ENCODE peak calls at places on chromosomes 1 and 21, in seven cellular contexts. One of them, this sample, is unnamed. For H3K36me3, the result is how much of the 10 kb centered on the place peaks cover.

GRCh38 chr21:25254491-25255174 is 352.6 kb downstream of the MRPL39 start:
- DNase-seq in transverse colon: no peak
- DNase-seq in IMR-90: no peak
- DNase-seq in thyroid gland: no peak
- DNase-seq in testis: no peak
- DNase-seq in adrenal gland: no peak
- DNase-seq in ovary: no peak
- DNase-seq in this sample: no peak

GRCh38 chr21:43794857-43795256 is 5.5 kb downstream of the RRP1 start:
- DNase-seq in transverse colon: no peak
- DNase-seq in IMR-90: no peak
- DNase-seq in thyroid gland: no peak
- DNase-seq in testis: no peak
- DNase-seq in adrenal gland: no peak
- DNase-seq in ovary: no peak
- DNase-seq in this sample: no peak

GRCh38 chr1:205387845-205388244 is 31.1 kb upstream of the KLHDC8A start:
- DNase-seq in transverse colon: no peak
- DNase-seq in IMR-90: no peak
- DNase-seq in thyroid gland: no peak
- DNase-seq in testis: no peak
- DNase-seq in adrenal gland: no peak
- DNase-seq in ovary: no peak
- DNase-seq in this sample: no peak

GRCh38 chr1:211723273-211723672 is 47.9 kb upstream of the NEK2 start:
- DNase-seq in transverse colon: no peak
- DNase-seq in IMR-90: no peak
- DNase-seq in thyroid gland: no peak
- DNase-seq in testis: no peak
- DNase-seq in adrenal gland: no peak
- DNase-seq in ovary: no peak
- DNase-seq in this sample: no peak

GRCh38 chr1:46616277-46617107 is at the start of gene MOB3C:
- DNase-seq in transverse colon: peak
- DNase-seq in IMR-90: peak
- DNase-seq in thyroid gland: peak
- DNase-seq in testis: peak
- DNase-seq in adrenal gland: peak
- DNase-seq in ovary: peak
- DNase-seq in this sample: peak

GRCh38 chr1:115797491-115797890 is 29.0 kb upstream of the CASQ2 start:
- DNase-seq in transverse colon: no peak
- DNase-seq in IMR-90: no peak
- DNase-seq in thyroid gland: no peak
- DNase-seq in testis: no peak
- DNase-seq in adrenal gland: no peak
- DNase-seq in ovary: no peak
- DNase-seq in this sample: no peak

GRCh38 chr1:87685366-87686136 is 356.9 kb downstream of the LMO4 start:
- DNase-seq in transverse colon: no peak
- DNase-seq in IMR-90: peak
- DNase-seq in thyroid gland: no peak
- DNase-seq in testis: peak
- DNase-seq in adrenal gland: no peak
- DNase-seq in ovary: no peak
- DNase-seq in this sample: no peak

GRCh38 chr21:35400233-35400939 is 351.3 kb upstream of the RUNX1 start:
- DNase-seq in transverse colon: peak
- DNase-seq in IMR-90: peak
- DNase-seq in thyroid gland: no peak
- DNase-seq in testis: no peak
- DNase-seq in adrenal gland: peak
- DNase-seq in ovary: no peak
- DNase-seq in this sample: no peak

GRCh38 chr1:218851601-218852000 is 322.1 kb upstream of the LYPLAL1 start:
- DNase-seq in transverse colon: no peak
- DNase-seq in IMR-90: peak
- DNase-seq in thyroid gland: no peak
- DNase-seq in testis: no peak
- DNase-seq in adrenal gland: no peak
- DNase-seq in ovary: no peak
- DNase-seq in this sample: no peak

GRCh38 chr1:190175320-190175719 is 302.3 kb downstream of the BRINP3 start:
- DNase-seq in transverse colon: no peak
- DNase-seq in IMR-90: peak
- DNase-seq in thyroid gland: no peak
- DNase-seq in testis: no peak
- DNase-seq in adrenal gland: no peak
- DNase-seq in ovary: no peak
- DNase-seq in this sample: no peak

GRCh38 chr1:38616846-38617245 is 242.7 kb downstream of the RRAGC start:
- DNase-seq in transverse colon: no peak
- DNase-seq in IMR-90: no peak
- DNase-seq in thyroid gland: no peak
- DNase-seq in testis: no peak
- DNase-seq in adrenal gland: no peak
- DNase-seq in ovary: no peak
- DNase-seq in this sample: no peak

GRCh38 chr1:73065585-73065984 is 783.2 kb upstream of the NEGR1 start:
- DNase-seq in transverse colon: no peak
- DNase-seq in IMR-90: no peak
- DNase-seq in thyroid gland: no peak
- DNase-seq in testis: no peak
- DNase-seq in adrenal gland: no peak
- DNase-seq in ovary: no peak
- DNase-seq in this sample: no peak

GRCh38 chr1:64655861-64656260 is 89.0 kb upstream of the RAVER2 start:
- DNase-seq in transverse colon: no peak
- DNase-seq in IMR-90: no peak
- DNase-seq in thyroid gland: no peak
- DNase-seq in testis: no peak
- DNase-seq in adrenal gland: no peak
- DNase-seq in ovary: no peak
- DNase-seq in this sample: no peak

GRCh38 chr1:74197657-74198552 is at the start of the genes FPGT and LRRIQ3:
- DNase-seq in transverse colon: peak
- DNase-seq in IMR-90: peak
- DNase-seq in thyroid gland: peak
- DNase-seq in testis: peak
- DNase-seq in adrenal gland: peak
- DNase-seq in ovary: peak
- DNase-seq in this sample: peak

GRCh38 chr1:42319871-42320484 is 15.1 kb downstream of the FOXJ3 start:
- DNase-seq in transverse colon: peak
- DNase-seq in IMR-90: no peak
- DNase-seq in thyroid gland: no peak
- DNase-seq in testis: no peak
- DNase-seq in adrenal gland: no peak
- DNase-seq in ovary: no peak
- DNase-seq in this sample: peak

GRCh38 chr1:115251856-115252255 is 86.2 kb downstream of the NGF start:
- DNase-seq in transverse colon: no peak
- DNase-seq in IMR-90: peak
- DNase-seq in thyroid gland: no peak
- DNase-seq in testis: no peak
- DNase-seq in adrenal gland: no peak
- DNase-seq in ovary: no peak
- DNase-seq in this sample: no peak

GRCh38 chr1:153796786-153797659 is 21.8 kb downstream of the SLC27A3 start:
- DNase-seq in transverse colon: peak
- DNase-seq in IMR-90: peak
- DNase-seq in thyroid gland: peak
- DNase-seq in testis: peak
- DNase-seq in adrenal gland: peak
- DNase-seq in ovary: peak
- DNase-seq in this sample: peak

GRCh38 chr1:234875328-234875952 is 253.2 kb downstream of the TOMM20 start:
- DNase-seq in transverse colon: no peak
- DNase-seq in IMR-90: no peak
- DNase-seq in thyroid gland: no peak
- DNase-seq in testis: no peak
- DNase-seq in adrenal gland: no peak
- DNase-seq in ovary: no peak
- DNase-seq in this sample: no peak

DNA sequence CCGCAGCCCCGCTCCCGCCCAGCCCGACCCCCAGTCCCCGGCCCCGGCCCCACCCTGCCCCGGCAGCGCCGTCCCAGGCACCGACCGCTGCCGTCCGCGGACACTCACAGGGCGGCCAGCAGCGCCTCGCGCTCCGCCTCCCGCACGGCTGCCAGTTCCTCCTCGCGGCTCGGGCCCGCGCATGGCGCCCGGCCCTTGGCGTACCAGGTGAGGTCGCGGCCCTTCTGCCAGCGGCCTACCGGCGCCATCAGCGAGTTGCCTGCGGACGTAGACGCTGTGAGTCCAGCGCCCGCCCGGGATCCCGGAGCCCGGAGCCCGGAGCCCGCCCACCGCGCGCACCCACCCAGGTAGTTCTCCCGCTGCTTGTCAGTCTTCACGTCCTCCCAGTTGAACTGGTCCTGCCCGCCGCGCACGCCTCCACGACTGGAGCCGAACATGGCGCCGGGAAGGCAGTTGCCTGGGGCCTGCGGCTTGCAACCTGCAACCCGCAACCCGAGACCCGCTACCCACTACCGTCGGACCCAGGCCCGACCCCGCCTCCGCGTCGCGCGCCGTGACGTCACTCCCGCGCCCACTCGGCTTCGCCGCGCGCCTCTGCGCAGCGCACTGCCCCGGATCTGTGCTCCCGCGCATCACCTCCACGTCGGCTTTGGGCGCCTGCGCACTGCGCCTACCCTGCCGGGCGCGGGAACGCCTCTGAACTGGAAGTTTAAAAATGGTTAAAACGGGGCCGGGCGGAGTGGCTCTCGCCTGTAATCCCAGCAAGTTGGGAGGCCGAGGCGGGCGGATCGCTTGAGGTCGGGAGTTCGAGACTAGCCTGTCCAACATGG is at the start of gene C1orf35:
- DNase-seq in transverse colon: peak
- DNase-seq in IMR-90: peak
- DNase-seq in thyroid gland: peak
- DNase-seq in testis: peak
- DNase-seq in adrenal gland: peak
- DNase-seq in ovary: peak
- DNase-seq in this sample: peak
- TF ChIP-seq POLR2A in transverse colon: peak
- TF ChIP-seq POLR2A in IMR-90: no peak
- TF ChIP-seq POLR2A in thyroid gland: peak
- TF ChIP-seq POLR2A in testis: peak
- TF ChIP-seq POLR2A in adrenal gland: peak
- TF ChIP-seq POLR2A in ovary: peak
- TF ChIP-seq POLR2A in this sample: peak

DNA sequence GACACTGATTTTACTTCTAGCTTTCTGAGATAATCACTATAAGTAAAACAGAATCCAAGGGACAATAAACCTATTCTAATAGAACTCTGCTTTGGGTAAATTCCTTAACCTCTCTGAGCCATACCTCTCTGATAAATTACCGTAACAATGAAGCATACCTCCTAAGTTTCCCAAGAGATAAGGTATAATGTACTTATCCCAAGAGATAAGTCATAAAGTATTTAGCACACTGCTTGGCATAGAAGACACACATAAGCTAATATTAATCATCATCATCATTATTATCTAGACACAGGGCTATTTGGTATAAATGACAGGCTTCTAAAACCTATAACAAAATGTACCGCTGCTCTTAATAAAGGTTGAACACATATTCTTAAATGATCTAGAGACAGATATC is 16.2 kb downstream of the SSX2IP start:
- DNase-seq in transverse colon: no peak
- DNase-seq in IMR-90: no peak
- DNase-seq in thyroid gland: no peak
- DNase-seq in testis: no peak
- DNase-seq in adrenal gland: no peak
- DNase-seq in ovary: no peak
- DNase-seq in this sample: no peak
- H3K36me3 ChIP-seq in transverse colon: under half
- H3K36me3 ChIP-seq in IMR-90: under half
- H3K36me3 ChIP-seq in thyroid gland: under half
- H3K36me3 ChIP-seq in testis: under half
- H3K36me3 ChIP-seq in adrenal gland: under half
- H3K36me3 ChIP-seq in ovary: under half
- H3K36me3 ChIP-seq in this sample: under half

GRCh38 chr1:232183802-232184201 is 446.1 kb downstream of the SIPA1L2 start:
- DNase-seq in transverse colon: no peak
- DNase-seq in IMR-90: no peak
- DNase-seq in thyroid gland: no peak
- DNase-seq in testis: no peak
- DNase-seq in adrenal gland: no peak
- DNase-seq in ovary: no peak
- DNase-seq in this sample: no peak

GRCh38 chr1:232183266-232183800 is 446.6 kb downstream of the SIPA1L2 start:
- DNase-seq in transverse colon: no peak
- DNase-seq in IMR-90: no peak
- DNase-seq in thyroid gland: no peak
- DNase-seq in testis: no peak
- DNase-seq in adrenal gland: no peak
- DNase-seq in ovary: no peak
- DNase-seq in this sample: no peak

GRCh38 chr1:232186936-232187335 is 443.0 kb downstream of the SIPA1L2 start:
- DNase-seq in transverse colon: no peak
- DNase-seq in IMR-90: no peak
- DNase-seq in thyroid gland: no peak
- DNase-seq in testis: no peak
- DNase-seq in adrenal gland: no peak
- DNase-seq in ovary: no peak
- DNase-seq in this sample: no peak

GRCh38 chr1:232182206-232182605 is 447.7 kb downstream of the SIPA1L2 start:
- DNase-seq in transverse colon: no peak
- DNase-seq in IMR-90: no peak
- DNase-seq in thyroid gland: no peak
- DNase-seq in testis: no peak
- DNase-seq in adrenal gland: no peak
- DNase-seq in ovary: no peak
- DNase-seq in this sample: no peak

GRCh38 chr1:232184561-232185530 is 445.1 kb downstream of the SIPA1L2 start:
- DNase-seq in transverse colon: no peak
- DNase-seq in IMR-90: no peak
- DNase-seq in thyroid gland: no peak
- DNase-seq in testis: no peak
- DNase-seq in adrenal gland: no peak
- DNase-seq in ovary: no peak
- DNase-seq in this sample: no peak
- TF ChIP-seq POLR2A in transverse colon: no peak
- TF ChIP-seq POLR2A in IMR-90: no peak
- TF ChIP-seq POLR2A in thyroid gland: no peak
- TF ChIP-seq POLR2A in testis: no peak
- TF ChIP-seq POLR2A in adrenal gland: no peak
- TF ChIP-seq POLR2A in ovary: no peak
- TF ChIP-seq POLR2A in this sample: no peak

DNA sequence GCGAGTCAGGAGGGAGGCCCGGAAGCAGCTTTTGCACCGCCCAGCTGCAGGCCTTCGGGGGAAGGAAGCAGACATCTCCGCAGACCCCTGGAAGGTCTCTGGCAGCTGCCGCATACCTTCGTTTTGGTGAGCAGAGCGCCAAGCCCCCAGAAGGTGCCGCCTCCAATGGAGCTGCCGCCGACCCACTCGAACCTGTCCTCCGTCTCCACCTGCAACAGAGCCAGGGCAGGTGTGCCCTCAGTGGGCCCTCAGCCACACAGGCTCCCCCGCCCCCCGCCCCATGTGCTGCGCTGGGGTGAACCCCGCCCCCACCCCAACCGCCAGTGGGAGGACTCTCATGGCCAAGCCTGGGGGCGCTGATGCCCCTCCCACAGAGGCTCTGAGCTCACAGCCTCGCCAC is 6.2 kb downstream of the PANK4 start:
- DNase-seq in transverse colon: no peak
- DNase-seq in IMR-90: no peak
- DNase-seq in thyroid gland: no peak
- DNase-seq in testis: no peak
- DNase-seq in adrenal gland: no peak
- DNase-seq in ovary: no peak
- DNase-seq in this sample: no peak
- H3K36me3 ChIP-seq in transverse colon: under half
- H3K36me3 ChIP-seq in IMR-90: half or more
- H3K36me3 ChIP-seq in thyroid gland: half or more
- H3K36me3 ChIP-seq in testis: under half
- H3K36me3 ChIP-seq in adrenal gland: under half
- H3K36me3 ChIP-seq in ovary: under half
- H3K36me3 ChIP-seq in this sample: half or more

This sample was measured in Peyer's patch.